ENCODE peak calls at places on chromosomes 5 and 9, in six cellular contexts. R is tibial artery, N is ovary, B is HL-60, V is adrenal gland, P is GM23338. S is an unnamed sample.
A peak's percentile ranks its signal among the peaks of the same experiment; 100 is the strongest.

GRCh38 chr9:130930132-130930803 is 8.8 kb downstream of the FIBCD1 start:
- DNase-seq in R (no peak), N (no peak), B (no peak), V (no peak), P (no peak), S (no peak)

GRCh38 chr9:127809562-127810377 is 7.1 kb downstream of the FPGS start:
- DNase-seq in R (no peak), N (peak; percentile 56), B (no peak), V (peak; percentile 55), P (peak; percentile 87), S (peak; percentile 69)

GRCh38 chr5:150023136-150023535 is 22.6 kb downstream of the HMGXB3 start:
- DNase-seq in R (no peak), N (no peak), B (no peak), V (no peak), P (no peak), S (no peak)

GRCh38 chr5:54558362-54558761 is 40.8 kb downstream of the SNX18 start:
- DNase-seq in R (no peak), N (no peak), B (no peak), V (no peak), P (no peak), S (no peak)

GRCh38 chr9:89532478-89532877 is 34.6 kb upstream of the SEMA4D start:
- DNase-seq in R (no peak), N (no peak), B (no peak), V (no peak), P (no peak), S (peak; percentile 28)

GRCh38 chr5:60961685-60962084 is 16.7 kb downstream of the NDUFAF2 start:
- DNase-seq in R (no peak), N (no peak), B (peak; percentile 19), V (peak; percentile 10), P (no peak), S (no peak)

GRCh38 chr5:31983851-31984250 is 190.3 kb downstream of the GOLPH3 start:
- DNase-seq in R (no peak), N (no peak), B (no peak), V (no peak), P (no peak), S (no peak)

GRCh38 chr5:60352992-60353391 is 347.0 kb downstream of the DEPDC1B start:
- DNase-seq in R (no peak), N (no peak), B (no peak), V (no peak), P (peak; percentile 9), S (peak; percentile 80)

GRCh38 chr9:127991017-127991756 is 10.4 kb upstream of the EEIG1 start:
- DNase-seq in R (no peak), N (peak; percentile 22), B (no peak), V (no peak), P (no peak), S (peak; percentile 70)

GRCh38 chr9:107881625-107882300 is 392.2 kb upstream of the KLF4 start:
- DNase-seq in R (no peak), N (no peak), B (no peak), V (no peak), P (no peak), S (no peak)

GRCh38 chr9:117777823-117778222 is 73.6 kb downstream of the TLR4 start:
- DNase-seq in R (no peak), N (no peak), B (peak; percentile 60), V (peak; percentile 5), P (no peak), S (no peak)

GRCh38 chr5:84696651-84697050 is 312.0 kb upstream of the EDIL3 start:
- DNase-seq in R (no peak), N (no peak), B (no peak), V (no peak), P (no peak), S (no peak)

GRCh38 chr9:114008667-114009410 is 69.3 kb downstream of the AMBP start:
- DNase-seq in R (peak; percentile 41), N (no peak), B (no peak), V (no peak), P (no peak), S (peak; percentile 7)

GRCh38 chr9:126877418-126877817 is 17.0 kb downstream of the ZBTB34 start:
- DNase-seq in R (no peak), N (no peak), B (no peak), V (no peak), P (no peak), S (no peak)

GRCh38 chr5:135013947-135014570 is 20.0 kb downstream of the PITX1 start:
- DNase-seq in R (peak; percentile 84), N (no peak), B (no peak), V (no peak), P (no peak), S (peak; percentile 81)

GRCh38 chr5:90809695-90810094 is 251.1 kb downstream of the ADGRV1 start:
- DNase-seq in R (no peak), N (no peak), B (no peak), V (no peak), P (no peak), S (no peak)

GRCh38 chr5:150299571-150300327 is 3.0 kb downstream of the ARSI start:
- DNase-seq in R (no peak), N (no peak), B (no peak), V (no peak), P (no peak), S (no peak)

GRCh38 chr9:122056484-122056883 is 36.6 kb downstream of the TTLL11 start:
- DNase-seq in R (no peak), N (no peak), B (no peak), V (peak; percentile 22), P (peak; percentile 67), S (no peak)

GRCh38 chr9:114908796-114909448 is 21.5 kb downstream of the TNFSF8 start:
- DNase-seq in R (no peak), N (no peak), B (no peak), V (peak; percentile 15), P (no peak), S (no peak)

GRCh38 chr5:45171563-45171962 is 362.8 kb downstream of the MRPS30 start:
- DNase-seq in R (no peak), N (no peak), B (no peak), V (no peak), P (no peak), S (no peak)
- H3K4me3 ChIP-seq in R (no peak overlapping the region), N (no peak overlapping the region), B (no peak overlapping the region), V (no peak overlapping the region), P (no peak overlapping the region), S (no peak overlapping the region)

GRCh38 chr5:168165221-168165965 is 126.1 kb upstream of the WWC1 start:
- DNase-seq in R (no peak), N (no peak), B (no peak), V (no peak), P (peak; percentile 77), S (no peak)
- H3K4me3 ChIP-seq in R (no peak overlapping the region), N (no peak overlapping the region), B (no peak overlapping the region), V (no peak overlapping the region), P (peak overlapping the region; percentile 39), S (no peak overlapping the region)

GRCh38 chr9:111957856-111958631 is 61.4 kb downstream of the UGCG start:
- DNase-seq in R (no peak), N (no peak), B (no peak), V (peak; percentile 55), P (no peak), S (no peak)
- H3K4me3 ChIP-seq in R (no peak overlapping the region), N (no peak overlapping the region), B (no peak overlapping the region), V (no peak overlapping the region), P (no peak overlapping the region), S (no peak overlapping the region)

DNA sequence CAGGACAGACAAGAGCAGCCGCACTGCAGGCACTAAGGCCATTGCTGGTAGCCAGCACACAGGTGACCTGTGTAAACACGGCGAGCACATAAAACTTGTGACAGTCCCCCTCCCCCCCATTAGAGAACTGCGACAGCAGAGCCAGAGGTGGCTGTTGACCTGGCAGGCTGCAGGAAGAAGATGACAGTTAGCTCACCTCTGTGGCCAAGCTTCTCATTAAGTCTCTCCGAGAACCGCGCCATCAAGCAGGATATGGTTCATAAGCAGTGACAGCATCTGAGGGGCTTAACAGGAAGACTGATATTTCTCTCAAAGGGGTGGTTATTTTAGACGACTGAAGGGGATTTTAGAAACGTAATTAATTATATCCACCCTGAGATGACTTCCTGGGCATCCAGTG is 5.2 kb downstream of the SURF4 start:
- DNase-seq in R (no peak), N (no peak), B (no peak), V (no peak), P (no peak), S (no peak)
- H3K4me3 ChIP-seq in R (no peak overlapping the region), N (no peak overlapping the region), B (no peak overlapping the region), V (no peak overlapping the region), P (no peak overlapping the region), S (no peak overlapping the region)

GRCh38 chr5:40652441-40653220 is 27.1 kb upstream of the PTGER4 start:
- DNase-seq in R (no peak), N (no peak), B (peak; percentile 19), V (no peak), P (no peak), S (no peak)

GRCh38 chr5:40654377-40655006 is 25.2 kb upstream of the PTGER4 start:
- DNase-seq in R (no peak), N (no peak), B (no peak), V (no peak), P (no peak), S (no peak)

GRCh38 chr5:40656766-40657165 is 22.9 kb upstream of the PTGER4 start:
- DNase-seq in R (no peak), N (no peak), B (no peak), V (no peak), P (no peak), S (no peak)

GRCh38 chr5:40655138-40655537 is 24.6 kb upstream of the PTGER4 start:
- DNase-seq in R (no peak), N (no peak), B (no peak), V (no peak), P (no peak), S (no peak)

GRCh38 chr5:40653221-40654022 is 26.3 kb upstream of the PTGER4 start:
- DNase-seq in R (no peak), N (no peak), B (no peak), V (no peak), P (no peak), S (no peak)
- H3K4me3 ChIP-seq in R (no peak overlapping the region), N (no peak overlapping the region), B (no peak overlapping the region), V (no peak overlapping the region), P (no peak overlapping the region), S (no peak overlapping the region)

GRCh38 chr9:75085640-75086039 is 2.3 kb downstream of the NMRK1 start:
- DNase-seq in R (no peak), N (no peak), B (peak; percentile 39), V (no peak), P (no peak), S (no peak)
- H3K4me3 ChIP-seq in R (no peak overlapping the region), N (no peak overlapping the region), B (no peak overlapping the region), V (no peak overlapping the region), P (no peak overlapping the region), S (no peak overlapping the region)

DNA sequence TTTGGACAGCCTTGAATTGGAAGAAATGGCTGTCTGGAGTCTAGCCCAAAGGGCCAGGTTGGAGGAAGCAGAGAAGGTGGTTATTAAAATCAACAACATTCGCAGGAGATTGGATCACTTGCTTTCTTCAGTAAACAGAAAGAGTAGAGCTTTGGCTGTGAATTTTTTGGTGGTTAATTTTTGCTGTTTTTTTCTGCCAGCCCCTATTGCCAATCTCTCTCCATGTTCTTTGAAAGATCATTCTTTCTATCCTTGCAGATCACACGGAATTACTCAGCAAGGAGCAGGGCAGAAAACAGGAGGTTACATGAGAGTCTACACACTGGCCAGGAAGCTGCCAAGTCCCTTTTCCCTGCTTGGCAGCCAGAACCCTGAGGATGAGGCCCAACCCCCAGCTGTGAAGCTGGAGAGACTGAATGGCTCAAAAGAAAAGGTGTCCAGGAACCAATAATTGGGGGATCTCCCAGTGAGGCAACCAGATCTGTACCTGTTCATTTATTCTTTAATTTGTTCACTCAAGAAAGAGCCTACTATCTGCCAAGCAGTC is 13.0 kb downstream of the GLRX start:
- DNase-seq in R (peak; percentile 76), N (peak; percentile 32), B (no peak), V (peak; percentile 77), P (no peak), S (peak; percentile 63)
- H3K4me3 ChIP-seq in R (peak overlapping the region; percentile 9), N (no peak overlapping the region), B (no peak overlapping the region), V (no peak overlapping the region), P (no peak overlapping the region), S (no peak overlapping the region)

GRCh38 chr9:10108815-10109214 is 504.0 kb downstream of the PTPRD start:
- DNase-seq in R (no peak), N (no peak), B (no peak), V (no peak), P (no peak), S (no peak)
- H3K4me3 ChIP-seq in R (no peak overlapping the region), N (no peak overlapping the region), B (no peak overlapping the region), V (no peak overlapping the region), P (no peak overlapping the region), S (no peak overlapping the region)

S was measured in stomach.